ENCODE peak calls at places on chromosomes 11 and 22, in seven cellular contexts. C is neural progenitor cell; A is suprapubic skin; U is AG08395; P is GM04504; J is hepatic stellate cell; Y is activated naive CD4-positive, alpha-beta T cell treated with Interleukin-2 at 50 U/mL for 16 hours. X is an unnamed sample.

GRCh38 chr11:79236541-79236971 is 204.3 kb downstream of the TENM4 start:
- DNase-seq in C (peak), A (no peak), U (peak), P (peak), J (peak), Y (no peak), X (no peak)

GRCh38 chr22:36415415-36416168 is 27.8 kb upstream of the MYH9 start:
- DNase-seq in C (no peak), A (no peak), U (no peak), P (no peak), J (no peak), Y (no peak), X (no peak)

GRCh38 chr11:34890812-34891211 is 25.4 kb downstream of the APIP start:
- DNase-seq in C (peak), A (no peak), U (peak), P (peak), J (peak), Y (no peak), X (no peak)

GRCh38 chr22:29478326-29479276 is 1.4 kb upstream of the NEFH start:
- DNase-seq in C (peak), A (no peak), U (peak), P (no peak), J (peak), Y (peak), X (no peak)

GRCh38 chr11:61120865-61121831 is 18.9 kb downstream of the CD5 start:
- DNase-seq in C (no peak), A (no peak), U (peak), P (peak), J (peak), Y (no peak), X (no peak)

GRCh38 chr11:63489879-63490278 is 1.1 kb downstream of the PLAAT5 start:
- DNase-seq in C (peak), A (no peak), U (no peak), P (no peak), J (no peak), Y (no peak), X (no peak)

GRCh38 chr11:93852242-93852641 is 1.8 kb upstream of the VSTM5 start:
- DNase-seq in C (no peak), A (no peak), U (no peak), P (no peak), J (no peak), Y (no peak), X (no peak)

GRCh38 chr22:27918351-27919221 is 470 bp downstream of the PITPNB start:
- DNase-seq in C (peak), A (peak), U (peak), P (no peak), J (peak), Y (peak), X (no peak)

GRCh38 chr22:45199723-45200122 is 36.0 kb downstream of the NUP50 start:
- DNase-seq in C (no peak), A (no peak), U (no peak), P (no peak), J (no peak), Y (no peak), X (no peak)

GRCh38 chr22:21926728-21927127 is 25.9 kb downstream of the PPM1F start:
- DNase-seq in C (no peak), A (no peak), U (no peak), P (no peak), J (no peak), Y (no peak), X (no peak)

GRCh38 chr11:5280582-5281102 is 10.9 kb upstream of the HBE1 start:
- DNase-seq in C (peak), A (no peak), U (peak), P (peak), J (peak), Y (no peak), X (no peak)

GRCh38 chr11:68685656-68686380 is 1.5 kb downstream of the GAL start:
- DNase-seq in C (no peak), A (peak), U (no peak), P (no peak), J (no peak), Y (no peak), X (no peak)

GRCh38 chr11:70876685-70877084 is 375.7 kb downstream of the SHANK2 start:
- DNase-seq in C (no peak), A (no peak), U (no peak), P (no peak), J (no peak), Y (no peak), X (no peak)

GRCh38 chr11:11871991-11872401 is 30.2 kb downstream of the USP47 start:
- DNase-seq in C (no peak), A (no peak), U (no peak), P (no peak), J (no peak), Y (no peak), X (peak)

GRCh38 chr11:83480811-83481210 is 194.6 kb upstream of the CCDC90B start:
- DNase-seq in C (no peak), A (no peak), U (no peak), P (no peak), J (no peak), Y (no peak), X (no peak)

GRCh38 chr22:37098976-37099577 is 10.4 kb downstream of the TMPRSS6 start:
- DNase-seq in C (peak), A (no peak), U (no peak), P (no peak), J (no peak), Y (no peak), X (no peak)

GRCh38 chr11:119100246-119100959 is 1.2 kb downstream of the DPAGT1 start:
- DNase-seq in C (peak), A (no peak), U (peak), P (no peak), J (peak), Y (no peak), X (no peak)

GRCh38 chr22:42074153-42074750 is at the start of gene PHETA2:
- DNase-seq in C (peak), A (peak), U (peak), P (peak), J (peak), Y (peak), X (no peak)

GRCh38 chr11:16846305-16846704 is 107.9 kb downstream of the C11orf58 start:
- DNase-seq in C (no peak), A (no peak), U (no peak), P (no peak), J (no peak), Y (no peak), X (no peak)

GRCh38 chr11:102332611-102332994 is 14.4 kb upstream of the BIRC2 start:
- DNase-seq in C (no peak), A (no peak), U (no peak), P (no peak), J (no peak), Y (no peak), X (no peak)

GRCh38 chr22:40668611-40669390 is 10.5 kb upstream of the MCHR1 start:
- DNase-seq in C (peak), A (no peak), U (peak), P (peak), J (peak), Y (no peak), X (no peak)

GRCh38 chr11:60514055-60514454 is 1.1 kb upstream of the MS4A13 start:
- DNase-seq in C (no peak), A (no peak), U (no peak), P (no peak), J (no peak), Y (no peak), X (no peak)